ENCODE peak calls at places on chromosomes 7 and 10, in five cellular contexts. S, F, U, X and B are unnamed samples.
A peak's percentile ranks its signal among the peaks of the same experiment; 100 is the strongest.

GRCh38 chr10:101974091-101974799 is 81.7 kb downstream of the ARMH3 start:
- DNase-seq in S (no peak), F (no peak), U (peak; percentile 72), X (no peak), B (no peak)

GRCh38 chr7:45186261-45186813 is 28.7 kb downstream of the RAMP3 start:
- DNase-seq in S (no peak), F (no peak), U (no peak), X (no peak), B (no peak)

GRCh38 chr10:69069090-69070042 is 18.5 kb upstream of the SRGN start:
- DNase-seq in S (no peak), F (no peak), U (no peak), X (no peak), B (no peak)

GRCh38 chr7:83452256-83452655 is 196.7 kb downstream of the SEMA3E start:
- DNase-seq in S (no peak), F (no peak), U (peak; percentile 61), X (no peak), B (no peak)

GRCh38 chr10:119447823-119448546 is 94.5 kb downstream of the RGS10 start:
- DNase-seq in S (no peak), F (no peak), U (no peak), X (no peak), B (no peak)

GRCh38 chr10:134205-134742 is 981 bp upstream of the ZMYND11 start:
- DNase-seq in S (peak; percentile 17), F (no peak), U (peak; percentile 46), X (peak; percentile 33), B (peak; percentile 22)

GRCh38 chr7:102890292-102890970 is 22.4 kb upstream of the LRRC17 start:
- DNase-seq in S (no peak), F (no peak), U (no peak), X (no peak), B (no peak)

GRCh38 chr7:17554341-17555015 is 256.0 kb downstream of the AHR start:
- DNase-seq in S (no peak), F (no peak), U (no peak), X (no peak), B (no peak)

GRCh38 chr10:126966938-126967337 is 61.7 kb downstream of the DOCK1 start:
- DNase-seq in S (no peak), F (no peak), U (no peak), X (no peak), B (no peak)

GRCh38 chr7:157372300-157373232 is 35.8 kb downstream of the DNAJB6 start:
- DNase-seq in S (no peak), F (no peak), U (no peak), X (no peak), B (no peak)

GRCh38 chr10:113305871-113306270 is 247.0 kb upstream of the HABP2 start:
- DNase-seq in S (no peak), F (no peak), U (no peak), X (no peak), B (no peak)

GRCh38 chr10:80405636-80406035 is 2.7 kb upstream of the PRXL2A start:
- DNase-seq in S (no peak), F (no peak), U (no peak), X (no peak), B (no peak)

GRCh38 chr7:44281811-44282600 is 43.4 kb downstream of the CAMK2B start:
- DNase-seq in S (no peak), F (no peak), U (no peak), X (no peak), B (no peak)

GRCh38 chr7:22469371-22470143 is 30.4 kb downstream of the STEAP1B start:
- DNase-seq in S (no peak), F (no peak), U (peak; percentile 77), X (no peak), B (no peak)

GRCh38 chr10:33880291-33880690 is 545.8 kb upstream of the NRP1 start:
- DNase-seq in S (no peak), F (no peak), U (no peak), X (no peak), B (no peak)

GRCh38 chr7:127900735-127901685 is 130.2 kb downstream of the LRRC4 start:
- DNase-seq in S (no peak), F (no peak), U (no peak), X (no peak), B (no peak)

GRCh38 chr7:70951271-70951962 is 180.5 kb upstream of the GALNT17 start:
- DNase-seq in S (no peak), F (no peak), U (no peak), X (no peak), B (no peak)

GRCh38 chr7:121451367-121452073 is 55.4 kb upstream of the FAM3C start:
- DNase-seq in S (no peak), F (no peak), U (no peak), X (no peak), B (no peak)

GRCh38 chr10:115129752-115130151 is 36.6 kb downstream of the ATRNL1 start:
- DNase-seq in S (no peak), F (no peak), U (peak; percentile 9), X (no peak), B (no peak)

GRCh38 chr7:74355091-74355490 is 65.9 kb downstream of the CLIP2 start:
- DNase-seq in S (no peak), F (no peak), U (peak; percentile 29), X (no peak), B (no peak)

GRCh38 chr10:119932631-119933030 is 40.1 kb downstream of the SEC23IP start:
- DNase-seq in S (no peak), F (no peak), U (no peak), X (no peak), B (no peak)

GRCh38 chr10:14060320-14061070 is 270.2 kb downstream of the FRMD4A start:
- DNase-seq in S (no peak), F (no peak), U (no peak), X (no peak), B (no peak)

GRCh38 chr7:15524077-15524476 is 37.7 kb downstream of the AGMO start:
- DNase-seq in S (no peak), F (no peak), U (no peak), X (no peak), B (no peak)

GRCh38 chr7:17255930-17256329 is 42.5 kb upstream of the AHR start:
- DNase-seq in S (no peak), F (no peak), U (no peak), X (no peak), B (no peak)

GRCh38 chr7:152733286-152733934 is 26.1 kb upstream of the ACTR3B start:
- DNase-seq in S (no peak), F (no peak), U (no peak), X (no peak), B (no peak)

GRCh38 chr7:95309951-95310350 is 14.4 kb downstream of the PON1 start:
- DNase-seq in S (no peak), F (no peak), U (no peak), X (no peak), B (no peak)

GRCh38 chr7:132937286-132937685 is 144.6 kb downstream of the CHCHD3 start:
- DNase-seq in S (no peak), F (no peak), U (no peak), X (no peak), B (no peak)

GRCh38 chr7:27180431-27181175 is 4.4 kb downstream of the HOXA11 start:
- DNase-seq in S (no peak), F (no peak), U (no peak), X (no peak), B (no peak)